ENCODE peak calls at places on chromosomes 16 and 17, in five cellular contexts. R is PC-3, I is SK-N-MC, Z is hepatocyte, V is keratinocyte. U is an unnamed sample.

GRCh38 chr17:31591924-31592323 is 200.4 kb downstream of the RAB11FIP4 start:
- DNase-seq in V (no peak), R (no peak), Z (no peak), I (no peak), U (no peak)

GRCh38 chr17:55572599-55572998 is 61.3 kb upstream of the SMIM36 start:
- DNase-seq in Z (no peak), R (no peak), V (no peak), I (no peak), U (no peak)

GRCh38 chr17:76139801-76140660 is 1.0 kb downstream of the FOXJ1 start:
- DNase-seq in Z (peak; percentile 11), V (no peak), I (no peak), R (no peak), U (no peak)

GRCh38 chr17:9644910-9645751 is at the start of gene USP43:
- DNase-seq in V (no peak), R (peak; percentile 73), Z (peak; percentile 89), I (no peak), U (peak; percentile 35)

GRCh38 chr16:3190949-3191353 is 2.9 kb downstream of the OR1F1 start:
- DNase-seq in Z (no peak), I (no peak), R (no peak), V (no peak), U (no peak)

GRCh38 chr17:7177210-7177953 is 1.8 kb downstream of the ASGR1 start:
- DNase-seq in I (peak; percentile 14), R (peak; percentile 66), Z (peak; percentile 92), V (no peak), U (peak; percentile 89)

GRCh38 chr17:8843344-8843743 is 24.1 kb downstream of the PIK3R6 start:
- DNase-seq in V (no peak), Z (no peak), R (no peak), I (no peak), U (no peak)

GRCh38 chr16:87844374-87844733 is 25.0 kb downstream of the SLC7A5 start:
- DNase-seq in R (no peak), I (no peak), V (no peak), Z (no peak), U (peak; percentile 69)

GRCh38 chr17:80289631-80290030 is 29.0 kb downstream of the RNF213 start:
- DNase-seq in I (no peak), Z (no peak), V (no peak), R (no peak), U (no peak)

DNA sequence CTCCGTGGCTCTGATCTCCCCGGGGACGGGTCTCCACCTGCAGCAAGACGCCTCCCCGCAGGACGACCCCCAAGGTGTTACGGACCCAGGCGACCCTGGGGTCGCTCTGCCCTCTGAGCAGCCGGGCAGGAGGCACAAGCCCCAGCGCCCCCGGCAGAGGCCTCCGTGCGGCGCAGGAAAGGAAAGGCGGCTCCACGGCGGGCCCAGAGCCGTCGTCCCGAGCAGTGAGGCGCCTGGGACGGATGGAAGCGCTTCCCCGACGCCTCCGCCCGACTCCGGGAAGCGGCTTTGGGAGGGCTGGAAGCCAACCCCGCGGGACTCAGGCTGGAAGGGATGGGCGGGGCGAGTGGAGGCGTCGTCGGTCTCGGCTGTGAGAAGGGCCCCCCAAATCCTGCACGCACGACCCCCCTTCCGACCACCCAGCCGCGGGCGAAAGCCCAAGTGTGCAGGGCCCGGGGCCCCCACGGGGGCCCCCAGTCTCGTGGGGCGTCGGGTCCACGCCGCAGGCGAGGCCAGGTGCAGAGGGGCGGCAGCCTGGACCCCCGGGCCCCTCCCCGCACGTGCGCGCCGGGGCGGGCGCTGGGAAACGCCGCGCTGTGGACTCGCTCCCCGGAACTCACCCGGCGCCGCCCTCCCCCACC is 32.7 kb upstream of the RPH3AL start:
- DNase-seq in Z (peak; percentile 74), R (peak; percentile 13), I (no peak), V (no peak), U (peak; percentile 68)
- TF ChIP-seq EZH2 in Z (no peak), R (no peak), I (no peak), V (peak; percentile 70), U (no peak)

DNA sequence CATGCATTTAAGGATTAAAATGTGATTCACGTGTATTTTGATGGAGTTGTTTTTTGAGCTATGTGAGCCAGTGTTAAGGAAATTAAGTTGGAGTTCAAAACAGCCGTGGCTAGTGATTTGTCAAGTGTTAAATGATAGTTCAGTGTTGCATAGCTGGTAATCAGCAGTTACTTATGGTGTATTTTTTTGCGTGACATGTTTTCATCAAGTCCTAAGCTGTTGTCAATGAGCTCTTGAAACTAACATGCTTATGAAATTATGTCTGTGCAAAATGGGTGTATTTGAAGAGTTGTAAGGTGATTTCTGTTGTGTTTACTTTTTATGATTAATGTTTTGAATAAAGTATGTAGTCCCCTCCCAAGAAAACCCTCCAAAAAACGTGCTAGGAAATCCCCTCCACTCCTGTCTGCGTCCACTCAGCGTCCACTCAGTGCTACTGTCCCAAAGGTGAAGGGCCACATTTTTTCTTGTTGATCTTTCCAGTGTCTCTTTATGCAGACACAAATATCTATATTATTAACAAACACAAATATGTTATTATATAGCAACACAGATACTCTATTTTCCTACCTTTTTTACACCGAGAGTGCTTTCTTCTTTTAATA is 30.0 kb downstream of the USP10 start:
- DNase-seq in V (no peak), Z (no peak), R (peak; percentile 37), I (no peak), U (no peak)
- H3K4me3 ChIP-seq in V (peak overlapping the region; percentile 38), Z (no peak overlapping the region), R (peak overlapping the region; percentile 56), I (peak overlapping the region; percentile 60), U (peak overlapping the region; percentile 33)

DNA sequence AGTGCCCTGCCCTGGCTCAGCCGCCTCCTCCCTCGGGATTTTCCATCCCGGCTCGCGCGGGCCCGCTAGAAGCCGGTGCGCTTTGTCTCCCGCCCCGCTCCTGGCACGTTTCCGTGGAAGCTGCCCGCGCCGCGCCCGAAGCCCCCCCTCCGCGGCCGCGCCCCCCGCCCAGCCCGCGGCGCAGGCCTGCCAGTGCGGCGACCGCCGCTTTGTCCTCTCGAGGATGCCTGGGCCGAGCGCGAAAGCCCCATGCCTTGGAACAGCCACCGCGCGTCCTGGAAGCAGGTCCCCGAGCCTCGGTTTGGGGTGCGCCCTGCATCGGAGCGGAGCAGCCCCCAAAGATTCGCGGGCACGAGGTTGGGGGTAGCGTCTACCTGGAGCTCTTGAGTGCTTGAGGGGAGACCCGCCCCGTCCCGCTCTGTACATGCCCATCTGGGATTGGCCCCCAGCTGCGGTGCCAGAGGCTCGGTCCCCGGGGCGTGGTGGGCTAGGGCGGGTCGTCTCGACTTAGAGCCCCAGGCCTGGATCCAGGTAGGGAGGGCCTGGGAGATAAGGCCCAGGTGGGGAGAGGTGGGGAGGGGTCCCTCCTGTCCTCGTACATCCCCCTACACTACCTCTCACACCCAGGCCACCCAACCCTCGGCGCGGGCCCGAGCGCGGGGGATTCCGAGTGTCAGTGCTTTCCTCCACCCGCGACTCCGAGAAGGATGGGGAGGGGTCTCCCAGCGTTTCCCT is 1.2 kb downstream of the SMPD3 start:
- DNase-seq in R (no peak), I (no peak), Z (no peak), V (no peak), U (no peak)
- TF ChIP-seq EZH2 in R (no peak), I (no peak), Z (no peak), V (peak; percentile 47), U (no peak)

DNA sequence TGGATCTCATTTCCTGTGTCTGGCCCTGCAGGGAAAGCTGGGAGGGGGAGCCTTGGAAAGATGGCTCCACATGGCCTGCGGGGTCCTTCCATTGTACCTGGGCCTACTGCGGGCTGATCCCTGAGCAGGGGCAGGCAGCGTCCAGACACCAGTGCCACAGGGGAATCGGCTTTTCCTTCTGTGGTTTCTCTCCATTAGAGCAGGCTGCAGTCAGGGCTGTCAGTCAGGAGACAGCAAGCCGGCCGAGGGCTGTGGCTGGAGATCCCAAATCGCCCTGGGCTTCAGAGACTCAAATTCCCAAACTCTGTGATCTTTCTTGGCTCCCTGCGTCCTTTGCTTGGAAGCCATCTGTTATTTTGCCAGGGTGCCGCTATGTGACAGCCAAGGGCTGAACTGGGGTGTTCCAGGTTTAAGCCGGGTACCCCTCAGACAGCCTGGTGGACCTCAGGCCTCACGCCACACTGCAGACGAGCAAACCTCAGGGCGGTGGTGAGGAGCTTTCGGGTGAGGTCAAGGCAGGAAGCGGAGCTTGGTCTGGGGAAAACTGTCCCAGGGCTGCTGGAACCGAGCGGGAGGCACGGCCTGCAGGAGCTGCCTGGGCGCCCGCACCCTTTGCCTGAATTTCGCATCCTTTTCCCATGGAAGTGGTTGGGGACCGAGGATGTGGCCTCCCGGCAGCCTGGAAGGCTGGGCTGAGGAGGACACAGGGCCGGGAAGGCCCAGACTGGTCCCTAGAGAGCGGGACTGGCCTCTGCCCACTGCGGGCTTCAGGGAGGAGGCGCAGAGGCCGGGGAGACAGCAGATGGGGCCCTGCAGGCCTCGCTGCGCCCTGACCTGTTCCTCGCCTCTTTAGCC is 1.5 kb upstream of the CPNE7 start:
- DNase-seq in Z (no peak), V (no peak), R (no peak), I (no peak), U (no peak)
- H3K4me3 ChIP-seq in Z (no peak overlapping the region), V (no peak overlapping the region), R (peak overlapping the region; percentile 69), I (no peak overlapping the region), U (peak overlapping the region; percentile 66)

GRCh38 chr17:81902023-81902652 is at the start of gene NPB:
- DNase-seq in R (no peak), I (no peak), V (no peak), Z (peak; percentile 68), U (peak; percentile 57)
- TF ChIP-seq EZH2 in R (no peak), I (no peak), V (peak; percentile 19), Z (peak; percentile 62), U (no peak)

DNA sequence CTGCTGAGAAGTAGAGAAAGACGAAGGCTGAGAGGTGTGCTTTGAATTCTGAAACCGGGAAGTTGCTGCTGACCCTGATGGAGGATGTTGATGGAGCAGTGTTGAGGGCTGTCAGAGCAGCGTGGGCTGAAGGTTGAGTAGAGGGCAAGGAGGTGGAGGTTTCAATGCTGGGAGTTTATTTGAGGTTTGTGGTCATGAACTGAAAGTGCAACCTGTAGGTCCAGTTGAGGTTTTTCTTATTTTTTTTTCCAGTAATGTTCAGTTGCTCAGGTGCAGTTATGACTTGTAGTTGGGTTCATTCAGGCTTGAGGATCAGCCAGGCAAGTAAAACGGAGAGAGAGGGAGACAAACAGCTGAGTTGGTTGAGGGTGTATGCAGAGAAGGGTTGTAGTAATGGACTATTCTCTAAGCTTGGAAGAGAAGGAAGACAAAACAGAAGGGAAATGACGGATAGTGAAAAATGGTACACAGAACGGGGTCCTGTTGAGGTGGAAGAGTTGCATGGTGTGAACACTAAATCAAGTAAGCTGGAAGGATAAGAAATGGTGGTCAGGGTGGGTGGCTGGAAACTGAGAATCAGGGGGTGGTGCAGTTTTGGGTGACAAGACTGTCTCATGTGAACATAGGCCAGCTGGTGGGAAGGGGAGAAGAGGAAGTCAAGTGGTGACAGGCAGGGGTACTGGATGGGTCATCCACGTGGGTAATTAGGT is 8.7 kb upstream of the UBE2G1 start:
- DNase-seq in I (no peak), V (no peak), Z (no peak), R (no peak), U (no peak)
- H3K4me3 ChIP-seq in I (no peak overlapping the region), V (no peak overlapping the region), Z (no peak overlapping the region), R (no peak overlapping the region), U (no peak overlapping the region)

GRCh38 chr17:2982854-2983636 is 80.4 kb downstream of the OR1D5 start:
- DNase-seq in I (no peak), Z (peak; percentile 73), V (no peak), R (no peak), U (no peak)
- TF ChIP-seq EZH2 in I (no peak), Z (no peak), V (no peak), R (no peak), U (no peak)